ENCODE peak calls at places on chromosome 9, in five cellular contexts. R, Z, W, P and A are unnamed samples.

GRCh38 chr9:8486095-8486494 is 686.5 kb upstream of the DMAC1 start:
- DNase-seq in R (no peak), W (no peak), Z (peak), P (no peak), A (no peak)

GRCh38 chr9:110623462-110624025 is 44.0 kb upstream of the SVEP1 start:
- DNase-seq in P (peak), R (no peak), Z (peak), W (no peak), A (no peak)

GRCh38 chr9:38437193-38437823 is 13.1 kb upstream of the IGFBPL1 start:
- DNase-seq in Z (no peak), R (no peak), P (peak), W (no peak), A (no peak)

GRCh38 chr9:123727332-123727731 is 202.6 kb downstream of the DENND1A start:
- DNase-seq in W (no peak), P (no peak), R (no peak), Z (peak), A (no peak)

GRCh38 chr9:27524236-27524635 is at the start of gene IFNK:
- DNase-seq in W (no peak), Z (no peak), R (no peak), P (no peak), A (no peak)

GRCh38 chr9:122948313-122948712 is 7.5 kb downstream of the RABGAP1 start:
- DNase-seq in W (no peak), R (no peak), P (no peak), Z (no peak), A (no peak)

GRCh38 chr9:2570615-2571479 is 50.7 kb upstream of the VLDLR start:
- DNase-seq in R (no peak), P (peak), W (no peak), Z (peak), A (no peak)

GRCh38 chr9:347667-348292 is 133.1 kb downstream of the DOCK8 start:
- DNase-seq in W (no peak), Z (peak), P (no peak), R (no peak), A (no peak)

GRCh38 chr9:99823392-99824377 is 2.0 kb downstream of the NR4A3 start:
- DNase-seq in W (peak), R (peak), P (peak), Z (peak), A (peak)

GRCh38 chr9:109771796-109772525 is 8.0 kb upstream of the PALM2AKAP2 start:
- DNase-seq in P (no peak), W (no peak), R (no peak), Z (peak), A (no peak)

GRCh38 chr9:95004452-95005275 is 278.2 kb downstream of the AOPEP start:
- DNase-seq in Z (peak), W (peak), R (peak), P (peak), A (no peak)

GRCh38 chr9:74662616-74663015 is 165.5 kb downstream of the RORB start:
- DNase-seq in R (no peak), Z (no peak), W (no peak), P (no peak), A (no peak)

GRCh38 chr9:99486684-99487083 is 264.6 kb downstream of the SEC61B start:
- DNase-seq in R (no peak), W (no peak), Z (no peak), P (no peak), A (no peak)

GRCh38 chr9:136739509-136739908 is 3.2 kb downstream of the LCN10 start:
- DNase-seq in P (no peak), R (no peak), Z (no peak), W (no peak), A (no peak)

GRCh38 chr9:116342941-116343340 is 189.3 kb downstream of the PAPPA start:
- DNase-seq in Z (no peak), R (no peak), P (no peak), W (no peak), A (no peak)

GRCh38 chr9:36008774-36009300 is 27.9 kb upstream of the RECK start:
- DNase-seq in Z (peak), W (peak), R (no peak), P (peak), A (peak)

GRCh38 chr9:97564291-97565175 is 63.1 kb downstream of the TMOD1 start:
- DNase-seq in P (no peak), Z (peak), R (peak), W (no peak), A (no peak)

GRCh38 chr9:4301971-4302427 is 2.1 kb upstream of the GLIS3 start:
- DNase-seq in Z (peak), R (no peak), W (no peak), P (peak), A (no peak)

GRCh38 chr9:113233146-113233545 is 11.8 kb downstream of the SLC31A1 start:
- DNase-seq in W (no peak), R (no peak), Z (peak), P (no peak), A (no peak)

GRCh38 chr9:92100237-92100911 is 14.8 kb downstream of the SPTLC1 start:
- DNase-seq in R (no peak), Z (peak), P (no peak), W (no peak), A (no peak)

GRCh38 chr9:35603506-35603985 is 1.5 kb upstream of the TESK1 start:
- DNase-seq in P (no peak), R (peak), W (no peak), Z (peak), A (no peak)

GRCh38 chr9:110156902-110157301 is 51.1 kb downstream of the C9orf152 start:
- DNase-seq in Z (peak), R (no peak), P (no peak), W (no peak), A (no peak)

GRCh38 chr9:133041958-133042357 is 11.2 kb downstream of the GTF3C5 start:
- DNase-seq in Z (no peak), W (no peak), R (no peak), P (no peak), A (no peak)

GRCh38 chr9:127107344-127108181 is 14.9 kb downstream of the ANGPTL2 start:
- DNase-seq in R (no peak), W (no peak), Z (no peak), P (no peak), A (no peak)

GRCh38 chr9:136840877-136841645 is 1.2 kb upstream of the AJM1 start:
- DNase-seq in R (no peak), P (peak), Z (peak), W (no peak), A (no peak)

GRCh38 chr9:127778280-127779135 is at the start of gene SH2D3C:
- DNase-seq in W (peak), P (no peak), R (peak), Z (no peak), A (no peak)

GRCh38 chr9:129894106-129894823 is 59.0 kb downstream of the USP20 start:
- DNase-seq in W (peak), P (no peak), R (peak), Z (no peak), A (no peak)

GRCh38 chr9:105246656-105247162 is 2.3 kb downstream of the SLC44A1 start:
- DNase-seq in Z (no peak), P (no peak), W (no peak), R (no peak), A (no peak)

GRCh38 chr9:25602366-25603044 is 75.7 kb downstream of the TUSC1 start:
- DNase-seq in W (no peak), P (no peak), Z (no peak), R (no peak), A (no peak)

GRCh38 chr9:104881991-104882555 is 45.9 kb downstream of the ABCA1 start:
- DNase-seq in W (no peak), R (no peak), Z (no peak), P (no peak), A (no peak)